ENCODE peak calls at places on chromosomes 4 and X, in ten cellular contexts. I, Z, O, G, S, Q, X, A, N and E are unnamed samples.

GRCh38 chr4:153314915-153315314 is 29.6 kb upstream of the MND1 start:
- DNase-seq in I (no peak), Z (no peak), O (no peak), G (no peak), S (no peak), Q (no peak), X (no peak), A (no peak), N (no peak), E (no peak)

GRCh38 chr4:36006226-36006625 is 238.1 kb downstream of the ARAP2 start:
- DNase-seq in I (no peak), Z (no peak), O (peak), G (no peak), S (no peak), Q (no peak), X (no peak), A (peak), N (no peak), E (no peak)

GRCh38 chr4:101140228-101140627 is 207.1 kb downstream of the PPP3CA start:
- DNase-seq in I (no peak), Z (no peak), O (peak), G (no peak), S (no peak), Q (no peak), X (no peak), A (no peak), N (no peak), E (no peak)

GRCh38 chrX:17713288-17713687 is 24.0 kb upstream of the SCML1 start:
- DNase-seq in I (no peak), Z (no peak), O (no peak), G (no peak), S (no peak), Q (no peak), X (no peak), A (no peak), N (no peak), E (no peak)

GRCh38 chr4:6953751-6954380 is 44.2 kb downstream of the TBC1D14 start:
- DNase-seq in I (peak), Z (peak), O (no peak), G (peak), S (peak), Q (peak), X (no peak), A (peak), N (peak), E (peak)

GRCh38 chrX:118345045-118345400 is 883 bp upstream of the WDR44 start:
- DNase-seq in I (no peak), Z (no peak), O (no peak), G (no peak), S (no peak), Q (no peak), X (no peak), A (no peak), N (no peak), E (no peak)

GRCh38 chrX:7420712-7421111 is 272.8 kb upstream of the PUDP start:
- DNase-seq in I (no peak), Z (no peak), O (no peak), G (no peak), S (no peak), Q (no peak), X (no peak), A (no peak), N (no peak), E (no peak)

GRCh38 chrX:31609130-31609529 is 537.3 kb upstream of the FTHL17 start:
- DNase-seq in I (no peak), Z (no peak), O (peak), G (no peak), S (no peak), Q (peak), X (no peak), A (peak), N (peak), E (peak)